ENCODE peak calls at places on chromosomes 3 and 15, in ten cellular contexts. E is H7, P is A549, M is psoas muscle, T is endodermal cell, V is PC-3, J is right cardiac atrium, H is upper lobe of right lung, Y is IMR-90, L is mammary epithelial cell. D is an unnamed sample.

GRCh38 chr15:93179072-93179471 is 90.1 kb upstream of the RGMA start:
- DNase-seq in E (no peak), P (peak; percentile 9), M (peak; percentile 23), T (no peak), V (no peak), J (peak; percentile 69), H (peak; percentile 77), Y (no peak), L (no peak), D (no peak)

GRCh38 chr15:91968610-91969009 is 115.1 kb downstream of the SLCO3A1 start:
- DNase-seq in E (peak; percentile 41), P (no peak), M (no peak), T (no peak), V (no peak), J (no peak), H (no peak), Y (no peak), L (no peak), D (no peak)

GRCh38 chr3:158109295-158109803 is 540 bp upstream of the RSRC1 start:
- DNase-seq in E (no peak), P (no peak), M (no peak), T (no peak), V (peak; percentile 3), J (peak; percentile 47), H (no peak), Y (no peak), L (no peak), D (no peak)

GRCh38 chr15:83747718-83748110 is 93.8 kb downstream of the ADAMTSL3 start:
- DNase-seq in E (no peak), P (no peak), M (no peak), T (no peak), V (no peak), J (peak; percentile 54), H (no peak), Y (no peak), L (no peak), D (no peak)

GRCh38 chr15:29083161-29083560 is 186.5 kb downstream of the NSMCE3 start:
- DNase-seq in E (no peak), P (no peak), M (no peak), T (no peak), V (no peak), J (no peak), H (no peak), Y (no peak), L (no peak), D (no peak)

GRCh38 chr3:124101643-124102042 is 109.7 kb upstream of the ROPN1 start:
- DNase-seq in E (no peak), P (no peak), M (no peak), T (no peak), V (no peak), J (no peak), H (no peak), Y (no peak), L (no peak), D (no peak)

GRCh38 chr15:60649845-60650548 is 171.1 kb upstream of the ICE2 start:
- DNase-seq in E (no peak), P (no peak), M (no peak), T (peak; percentile 76), V (no peak), J (no peak), H (no peak), Y (peak; percentile 37), L (peak; percentile 24), D (no peak)

GRCh38 chr3:197454014-197454413 is 101.8 kb downstream of the BDH1 start:
- DNase-seq in E (no peak), P (peak; percentile 26), M (no peak), T (no peak), V (peak; percentile 48), J (no peak), H (peak; percentile 41), Y (no peak), L (no peak), D (no peak)

GRCh38 chr3:51908026-51908425 is 4.9 kb upstream of the IQCF1 start:
- DNase-seq in E (no peak), P (no peak), M (no peak), T (no peak), V (no peak), J (no peak), H (no peak), Y (no peak), L (peak; percentile 29), D (no peak)

DNA sequence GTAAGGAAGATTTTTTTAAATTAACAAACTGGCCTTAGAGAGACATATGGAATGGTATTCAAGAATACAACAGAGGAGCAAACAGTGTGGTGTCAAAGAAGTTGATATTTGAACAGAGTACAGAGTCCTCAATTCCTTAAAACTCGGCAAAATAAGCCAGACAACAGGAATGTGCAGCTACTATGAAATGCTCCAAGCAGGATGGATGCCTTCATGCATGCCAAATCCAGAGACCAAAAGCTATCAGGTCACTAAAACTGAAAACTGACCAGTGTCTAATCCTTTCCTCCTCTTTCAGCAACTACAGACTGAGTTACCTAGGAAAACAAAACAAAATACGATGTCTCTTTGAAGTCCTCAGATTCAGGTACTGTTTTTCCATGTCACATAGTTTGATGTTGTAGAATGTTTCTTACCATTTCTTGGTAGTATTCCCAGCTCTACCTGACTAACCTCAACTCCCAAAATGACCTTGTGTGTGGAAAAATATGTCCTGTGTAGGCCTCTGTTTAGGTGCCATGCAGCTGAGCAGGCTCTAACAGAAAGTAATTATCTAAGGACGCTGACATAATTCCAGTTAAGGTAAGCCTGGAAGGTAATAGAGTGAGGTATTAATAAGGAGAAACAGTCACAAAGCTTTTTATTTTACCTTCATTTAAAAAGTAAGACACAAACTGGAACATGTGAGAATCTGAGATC is 46.9 kb downstream of the TBL1XR1 start:
- DNase-seq in E (no peak), P (no peak), M (no peak), T (no peak), V (no peak), J (no peak), H (no peak), Y (no peak), L (no peak), D (no peak)
- H3K4me3 ChIP-seq in E (no peak overlapping the region), P (no peak overlapping the region), M (no peak overlapping the region), T (no peak overlapping the region), V (no peak overlapping the region), J (no peak overlapping the region), H (no peak overlapping the region), Y (no peak overlapping the region), L (peak overlapping the region; percentile 8), D (no peak overlapping the region)

GRCh38 chr15:72319360-72319984 is 485 bp downstream of the CELF6 start:
- DNase-seq in E (no peak), P (peak; percentile 62), M (peak; percentile 77), T (peak; percentile 96), V (peak; percentile 36), J (peak; percentile 90), H (peak; percentile 87), Y (peak; percentile 47), L (peak; percentile 39), D (peak; percentile 92)
- H3K4me3 ChIP-seq in E (peak overlapping the region; percentile 8), P (peak overlapping the region; percentile 64), M (peak overlapping the region; percentile 70), T (no peak overlapping the region), V (no peak overlapping the region), J (peak overlapping the region; percentile 80), H (peak overlapping the region; percentile 51), Y (peak overlapping the region; percentile 21), L (no peak overlapping the region), D (peak overlapping the region; percentile 49)

GRCh38 chr15:33068531-33068990 is 126.0 kb downstream of the FMN1 start:
- DNase-seq in E (no peak), P (peak; percentile 81), M (peak; percentile 40), T (peak; percentile 70), V (peak; percentile 97), J (peak; percentile 49), H (peak; percentile 84), Y (no peak), L (peak; percentile 86), D (no peak)

GRCh38 chr15:33067456-33067855 is 127.1 kb downstream of the FMN1 start:
- DNase-seq in E (peak; percentile 37), P (no peak), M (no peak), T (peak; percentile 62), V (peak; percentile 69), J (no peak), H (no peak), Y (peak; percentile 91), L (no peak), D (no peak)

GRCh38 chr15:33071451-33071850 is 123.1 kb downstream of the FMN1 start:
- DNase-seq in E (no peak), P (no peak), M (no peak), T (no peak), V (no peak), J (no peak), H (no peak), Y (peak; percentile 24), L (no peak), D (no peak)

GRCh38 chr15:33068007-33068441 is 126.5 kb downstream of the FMN1 start:
- DNase-seq in E (peak; percentile 41), P (peak; percentile 67), M (peak; percentile 50), T (peak; percentile 85), V (peak; percentile 71), J (peak; percentile 86), H (peak; percentile 90), Y (no peak), L (peak; percentile 73), D (no peak)

GRCh38 chr15:33069161-33069560 is 125.4 kb downstream of the FMN1 start:
- DNase-seq in E (no peak), P (no peak), M (no peak), T (peak; percentile 49), V (no peak), J (no peak), H (no peak), Y (no peak), L (no peak), D (no peak)
- H3K4me3 ChIP-seq in E (no peak overlapping the region), P (no peak overlapping the region), M (no peak overlapping the region), T (no peak overlapping the region), V (no peak overlapping the region), J (no peak overlapping the region), H (no peak overlapping the region), Y (no peak overlapping the region), L (no peak overlapping the region), D (no peak overlapping the region)

GRCh38 chr3:169772951-169773816 is at the start of gene MYNN:
- DNase-seq in E (peak; percentile 78), P (peak; percentile 91), M (peak; percentile 94), T (peak; percentile 96), V (peak; percentile 86), J (peak; percentile 97), H (peak; percentile 96), Y (peak; percentile 86), L (peak; percentile 89), D (peak; percentile 97)

GRCh38 chr3:169772530-169772950 is 656 bp upstream of the MYNN start:
- DNase-seq in E (peak; percentile 49), P (peak; percentile 89), M (peak; percentile 69), T (peak; percentile 88), V (peak; percentile 80), J (peak; percentile 86), H (peak; percentile 83), Y (peak; percentile 81), L (peak; percentile 81), D (peak; percentile 87)

GRCh38 chr3:169777822-169778221 is 4.6 kb downstream of the MYNN start:
- DNase-seq in E (no peak), P (no peak), M (no peak), T (no peak), V (no peak), J (no peak), H (no peak), Y (no peak), L (no peak), D (no peak)

GRCh38 chr3:169771651-169772529 is 1.3 kb upstream of the MYNN start:
- DNase-seq in E (peak; percentile 9), P (peak; percentile 85), M (peak; percentile 41), T (peak; percentile 83), V (peak; percentile 91), J (peak; percentile 80), H (no peak), Y (peak; percentile 72), L (peak; percentile 69), D (peak; percentile 59)

DNA sequence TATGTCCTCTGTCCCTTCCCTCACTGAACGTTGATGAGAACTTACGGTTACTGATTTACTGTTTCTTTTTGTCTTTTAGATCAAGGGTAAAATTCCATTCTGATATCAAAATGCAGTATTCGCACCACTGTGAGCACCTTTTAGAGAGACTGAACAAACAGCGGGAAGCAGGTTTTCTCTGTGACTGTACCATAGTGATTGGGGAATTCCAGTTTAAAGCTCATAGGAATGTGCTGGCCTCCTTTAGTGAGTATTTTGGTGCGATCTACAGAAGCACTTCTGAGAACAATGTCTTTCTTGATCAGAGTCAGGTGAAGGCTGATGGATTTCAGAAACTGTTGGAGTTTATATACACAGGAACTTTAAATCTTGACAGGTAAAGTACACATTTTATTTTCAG is 990 bp downstream of the MYNN start:
- DNase-seq in E (no peak), P (no peak), M (no peak), T (no peak), V (peak; percentile 14), J (no peak), H (no peak), Y (peak; percentile 9), L (peak; percentile 52), D (no peak)
- H3K4me3 ChIP-seq in E (peak overlapping the region; percentile 96), P (peak overlapping the region; percentile 90), M (peak overlapping the region; percentile 83), T (peak overlapping the region; percentile 95), V (peak overlapping the region; percentile 96), J (peak overlapping the region; percentile 88), H (peak overlapping the region; percentile 93), Y (peak overlapping the region; percentile 80), L (peak overlapping the region; percentile 94), D (peak overlapping the region; percentile 63)